ENCODE peak calls at places on chromosomes 1 and 21, in five cellular contexts. One of them, this sample, is unnamed.

GRCh38 chr1:11731719-11732283 is 4.1 kb upstream of the AGTRAP start:
- DNase-seq in H1: peak
- DNase-seq in neuronal stem cell: no peak
- DNase-seq in H9: peak
- DNase-seq in trophoblast cell: no peak
- DNase-seq in this sample: peak

GRCh38 chr1:228198977-228199590 is 8.8 kb upstream of the OBSCN start:
- DNase-seq in H9: no peak
- DNase-seq in H1: no peak
- DNase-seq in trophoblast cell: no peak
- DNase-seq in neuronal stem cell: no peak
- DNase-seq in this sample: no peak

GRCh38 chr1:110879758-110880606 is 7.0 kb downstream of the CD53 start:
- DNase-seq in trophoblast cell: peak
- DNase-seq in neuronal stem cell: no peak
- DNase-seq in H9: no peak
- DNase-seq in H1: no peak
- DNase-seq in this sample: no peak

GRCh38 chr1:6960291-6960758 is 175.1 kb downstream of the CAMTA1 start:
- DNase-seq in H9: no peak
- DNase-seq in neuronal stem cell: no peak
- DNase-seq in trophoblast cell: no peak
- DNase-seq in H1: no peak
- DNase-seq in this sample: no peak

GRCh38 chr1:205907794-205908193 is 35.5 kb downstream of the SLC26A9 start:
- DNase-seq in neuronal stem cell: no peak
- DNase-seq in H9: no peak
- DNase-seq in H1: no peak
- DNase-seq in trophoblast cell: no peak
- DNase-seq in this sample: peak

GRCh38 chr1:90753556-90753955 is 36.5 kb upstream of the BARHL2 start:
- DNase-seq in trophoblast cell: no peak
- DNase-seq in H1: no peak
- DNase-seq in neuronal stem cell: no peak
- DNase-seq in H9: no peak
- DNase-seq in this sample: no peak

GRCh38 chr1:232335751-232336274 is 294.1 kb downstream of the SIPA1L2 start:
- DNase-seq in neuronal stem cell: no peak
- DNase-seq in H9: no peak
- DNase-seq in H1: no peak
- DNase-seq in trophoblast cell: no peak
- DNase-seq in this sample: no peak

GRCh38 chr1:176531036-176531435 is 68.1 kb downstream of the PAPPA2 start:
- DNase-seq in H9: no peak
- DNase-seq in trophoblast cell: no peak
- DNase-seq in neuronal stem cell: no peak
- DNase-seq in H1: no peak
- DNase-seq in this sample: no peak

GRCh38 chr1:98306517-98307089 is 354.9 kb upstream of the SNX7 start:
- DNase-seq in H9: no peak
- DNase-seq in H1: no peak
- DNase-seq in trophoblast cell: no peak
- DNase-seq in neuronal stem cell: no peak
- DNase-seq in this sample: no peak

GRCh38 chr1:164443166-164443565 is 115.8 kb upstream of the PBX1 start:
- DNase-seq in H9: no peak
- DNase-seq in trophoblast cell: no peak
- DNase-seq in H1: no peak
- DNase-seq in neuronal stem cell: no peak
- DNase-seq in this sample: no peak

GRCh38 chr1:6753320-6754140 is 31.7 kb upstream of the CAMTA1 start:
- DNase-seq in trophoblast cell: peak
- DNase-seq in neuronal stem cell: no peak
- DNase-seq in H1: no peak
- DNase-seq in H9: no peak
- DNase-seq in this sample: no peak

GRCh38 chr1:25622526-25622925 is 5.9 kb downstream of the MAN1C1 start:
- DNase-seq in H9: no peak
- DNase-seq in H1: no peak
- DNase-seq in neuronal stem cell: no peak
- DNase-seq in trophoblast cell: no peak
- DNase-seq in this sample: no peak

GRCh38 chr1:52281518-52281917 is 84.5 kb downstream of the CC2D1B start:
- DNase-seq in H1: no peak
- DNase-seq in H9: no peak
- DNase-seq in neuronal stem cell: no peak
- DNase-seq in trophoblast cell: no peak
- DNase-seq in this sample: peak

GRCh38 chr1:9413143-9413876 is 120.6 kb downstream of the SPSB1 start:
- DNase-seq in H9: peak
- DNase-seq in neuronal stem cell: no peak
- DNase-seq in H1: peak
- DNase-seq in trophoblast cell: peak
- DNase-seq in this sample: peak

GRCh38 chr1:2383576-2383975 is 7.8 kb downstream of the MORN1 start:
- DNase-seq in neuronal stem cell: no peak
- DNase-seq in trophoblast cell: no peak
- DNase-seq in H1: no peak
- DNase-seq in H9: no peak
- DNase-seq in this sample: no peak

GRCh38 chr1:214899908-214900470 is 182.5 kb upstream of the KCNK2 start:
- DNase-seq in H9: no peak
- DNase-seq in H1: no peak
- DNase-seq in neuronal stem cell: no peak
- DNase-seq in trophoblast cell: no peak
- DNase-seq in this sample: no peak

GRCh38 chr1:10228528-10228927 is 18.2 kb downstream of the KIF1B start:
- DNase-seq in H1: no peak
- DNase-seq in trophoblast cell: no peak
- DNase-seq in H9: no peak
- DNase-seq in neuronal stem cell: no peak
- DNase-seq in this sample: no peak

GRCh38 chr1:112693821-112694220 is 13.1 kb downstream of the RHOC start:
- DNase-seq in H9: no peak
- DNase-seq in neuronal stem cell: no peak
- DNase-seq in H1: no peak
- DNase-seq in trophoblast cell: no peak
- DNase-seq in this sample: no peak

GRCh38 chr1:7299994-7300393 is 471.1 kb upstream of the VAMP3 start:
- DNase-seq in trophoblast cell: no peak
- DNase-seq in H1: no peak
- DNase-seq in H9: no peak
- DNase-seq in neuronal stem cell: no peak
- DNase-seq in this sample: peak

GRCh38 chr1:235552146-235552716 is 48.0 kb upstream of the B3GALNT2 start:
- DNase-seq in neuronal stem cell: no peak
- DNase-seq in H1: no peak
- DNase-seq in trophoblast cell: no peak
- DNase-seq in H9: no peak
- DNase-seq in this sample: no peak

GRCh38 chr1:183303901-183304300 is 114.3 kb downstream of the NMNAT2 start:
- DNase-seq in trophoblast cell: peak
- DNase-seq in neuronal stem cell: no peak
- DNase-seq in H1: no peak
- DNase-seq in H9: no peak
- DNase-seq in this sample: peak

GRCh38 chr21:33290441-33290840 is 24.3 kb downstream of the IL10RB start:
- DNase-seq in trophoblast cell: no peak
- DNase-seq in neuronal stem cell: no peak
- DNase-seq in H9: no peak
- DNase-seq in H1: no peak
- DNase-seq in this sample: no peak

GRCh38 chr1:116769561-116769977 is 15.3 kb downstream of the CD2 start:
- DNase-seq in H1: no peak
- DNase-seq in trophoblast cell: no peak
- DNase-seq in H9: no peak
- DNase-seq in neuronal stem cell: no peak
- DNase-seq in this sample: peak

GRCh38 chr21:34035619-34036354 is 37.6 kb upstream of the MRPS6 start:
- DNase-seq in H1: peak
- DNase-seq in neuronal stem cell: no peak
- DNase-seq in H9: no peak
- DNase-seq in trophoblast cell: no peak
- DNase-seq in this sample: no peak

GRCh38 chr1:56194911-56195310 is 384.5 kb downstream of the PLPP3 start:
- DNase-seq in H1: no peak
- DNase-seq in neuronal stem cell: no peak
- DNase-seq in trophoblast cell: no peak
- DNase-seq in H9: no peak
- DNase-seq in this sample: peak

GRCh38 chr1:63739452-63739851 is 34.4 kb upstream of the ROR1 start:
- DNase-seq in H9: peak
- DNase-seq in trophoblast cell: no peak
- DNase-seq in H1: no peak
- DNase-seq in neuronal stem cell: no peak
- DNase-seq in this sample: no peak

GRCh38 chr1:109502368-109502851 is 7.1 kb downstream of the AMIGO1 start:
- DNase-seq in neuronal stem cell: no peak
- DNase-seq in H1: no peak
- DNase-seq in trophoblast cell: no peak
- DNase-seq in H9: no peak
- DNase-seq in this sample: no peak

GRCh38 chr1:112788561-112788960 is 73.4 kb upstream of the PPM1J start:
- DNase-seq in neuronal stem cell: no peak
- DNase-seq in trophoblast cell: no peak
- DNase-seq in H1: no peak
- DNase-seq in H9: no peak
- DNase-seq in this sample: peak

GRCh38 chr21:45975017-45975595 is 6.5 kb upstream of the COL6A1 start:
- DNase-seq in neuronal stem cell: no peak
- DNase-seq in H1: peak
- DNase-seq in H9: peak
- DNase-seq in trophoblast cell: no peak
- DNase-seq in this sample: peak
- H2BK12ac ChIP-seq in neuronal stem cell: no peak
- H2BK12ac ChIP-seq in H1: peak
- H2BK12ac ChIP-seq in H9: no peak
- H2BK12ac ChIP-seq in trophoblast cell: peak
- H2BK12ac ChIP-seq in this sample: peak

GRCh38 chr1:45557422-45557944 is 6.9 kb downstream of the AKR1A1 start:
- DNase-seq in H1: no peak
- DNase-seq in trophoblast cell: no peak
- DNase-seq in H9: no peak
- DNase-seq in neuronal stem cell: no peak
- DNase-seq in this sample: peak
- H3K9ac ChIP-seq in H1: no peak
- H3K9ac ChIP-seq in trophoblast cell: peak
- H3K9ac ChIP-seq in H9: no peak
- H3K9ac ChIP-seq in neuronal stem cell: no peak
- H3K9ac ChIP-seq in this sample: no peak

GRCh38 chr1:152190589-152190988 is 31.6 kb upstream of the RPTN start:
- DNase-seq in trophoblast cell: no peak
- DNase-seq in H9: no peak
- DNase-seq in H1: no peak
- DNase-seq in neuronal stem cell: no peak
- DNase-seq in this sample: no peak

GRCh38 chr1:152188673-152189591 is 29.9 kb upstream of the RPTN start:
- DNase-seq in trophoblast cell: peak
- DNase-seq in H9: peak
- DNase-seq in neuronal stem cell: no peak
- DNase-seq in H1: peak
- DNase-seq in this sample: no peak

GRCh38 chr1:152191260-152191659 is 32.2 kb upstream of the RPTN start:
- DNase-seq in neuronal stem cell: no peak
- DNase-seq in H9: no peak
- DNase-seq in trophoblast cell: no peak
- DNase-seq in H1: no peak
- DNase-seq in this sample: no peak

GRCh38 chr1:152191711-152192110 is 32.3 kb downstream of the HRNR start:
- DNase-seq in trophoblast cell: no peak
- DNase-seq in H1: no peak
- DNase-seq in H9: no peak
- DNase-seq in neuronal stem cell: no peak
- DNase-seq in this sample: no peak

DNA sequence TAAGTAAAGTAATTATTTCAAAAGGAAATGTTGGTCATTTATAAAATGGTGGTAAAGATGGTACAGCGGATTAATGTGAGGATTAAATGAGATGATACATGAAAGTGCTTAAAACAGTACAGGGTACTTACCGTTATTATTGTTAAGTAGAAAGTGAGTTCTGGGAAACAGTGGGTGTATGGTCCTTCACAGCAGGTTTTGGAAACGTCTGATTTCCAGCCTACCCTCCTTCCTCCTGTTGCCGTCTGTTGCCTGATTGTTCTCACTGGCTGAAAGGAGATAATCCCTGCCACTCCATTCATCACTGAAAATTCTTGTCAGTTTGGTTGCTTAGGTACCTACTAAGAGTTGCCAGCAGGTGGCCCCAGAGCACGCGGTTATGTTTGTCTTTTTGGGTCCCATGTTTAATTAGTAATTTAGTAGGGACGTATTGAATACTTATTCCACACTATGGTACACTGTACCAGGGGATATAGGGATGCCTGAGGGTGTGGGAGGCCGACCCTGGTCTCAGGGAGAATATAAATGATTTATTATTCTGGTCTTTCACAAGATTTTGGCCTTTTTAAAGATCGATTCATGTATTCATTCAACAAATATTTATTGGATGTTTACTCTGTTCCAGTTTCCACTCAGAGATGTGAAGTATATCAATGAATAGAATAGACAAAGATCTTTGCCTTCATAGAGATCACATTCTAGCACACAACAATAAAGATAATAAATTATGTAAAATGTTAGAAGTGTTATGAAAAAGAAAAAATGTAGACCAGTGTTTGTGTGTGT is 30.8 kb upstream of the RPTN start:
- DNase-seq in H1: peak
- DNase-seq in trophoblast cell: peak
- DNase-seq in H9: peak
- DNase-seq in neuronal stem cell: peak
- DNase-seq in this sample: peak
- H2BK12ac ChIP-seq in H1: no peak
- H2BK12ac ChIP-seq in trophoblast cell: no peak
- H2BK12ac ChIP-seq in H9: no peak
- H2BK12ac ChIP-seq in neuronal stem cell: no peak
- H2BK12ac ChIP-seq in this sample: no peak

GRCh38 chr1:172308577-172308976 is 111.9 kb upstream of the C1orf105 start:
- DNase-seq in neuronal stem cell: no peak
- DNase-seq in H1: no peak
- DNase-seq in H9: no peak
- DNase-seq in trophoblast cell: no peak
- DNase-seq in this sample: peak
- H3K9ac ChIP-seq in neuronal stem cell: no peak
- H3K9ac ChIP-seq in H1: no peak
- H3K9ac ChIP-seq in H9: no peak
- H3K9ac ChIP-seq in trophoblast cell: no peak
- H3K9ac ChIP-seq in this sample: no peak